ENCODE peak calls at places on chromosomes 2 and 18, in four cellular contexts. Z is head of caudate nucleus; V is activated CD4-positive, CD25-positive, alpha-beta regulatory T cell treated with anti-CD3 and anti-CD28 coated beads, Interleukin-2, amount 50 U/mL, for 72 hours; J is stimulated activated CD4-positive, alpha-beta T cell treated with anti-CD3 and anti-CD28 coated beads, Interleukin-4, amount 100 ng/mL, for 4 hours. U is an unnamed sample.

GRCh38 chr2:174062934-174063333 is 97.8 kb upstream of the SP3 start:
- DNase-seq in V (no peak), Z (no peak), J (no peak), U (no peak)

GRCh38 chr2:65062843-65063242 is 6.6 kb downstream of the CEP68 start:
- DNase-seq in V (no peak), Z (no peak), J (no peak), U (no peak)

GRCh38 chr2:7758065-7758759 is 841.0 kb downstream of the RNF144A start:
- DNase-seq in Z (no peak), J (no peak), V (no peak), U (peak; percentile 85)

GRCh38 chr2:45882707-45883106 is 231.2 kb downstream of the PRKCE start:
- DNase-seq in Z (no peak), V (no peak), J (no peak), U (peak; percentile 63)

GRCh38 chr2:203996692-203997091 is 60.1 kb downstream of the ICOS start:
- DNase-seq in Z (no peak), J (no peak), V (no peak), U (no peak)

GRCh38 chr2:97723156-97724072 is 10.0 kb downstream of the ZAP70 start:
- DNase-seq in V (no peak), J (no peak), Z (no peak), U (no peak)

GRCh38 chr2:178269825-178270224 is 75.5 kb downstream of the OSBPL6 start:
- DNase-seq in Z (no peak), V (no peak), J (no peak), U (no peak)

GRCh38 chr18:13528739-13529392 is 197.5 kb downstream of the FAM210A start:
- DNase-seq in Z (no peak), V (no peak), J (no peak), U (no peak)

GRCh38 chr2:213317929-213318328 is 33.7 kb downstream of the SPAG16 start:
- DNase-seq in V (no peak), J (no peak), Z (no peak), U (no peak)

GRCh38 chr2:26355038-26355995 is 8.7 kb upstream of the ADGRF3 start:
- DNase-seq in Z (peak; percentile 49), J (no peak), V (no peak), U (peak; percentile 74)

GRCh38 chr2:73830871-73831401 is 2.2 kb downstream of the STAMBP start:
- DNase-seq in J (peak; percentile 57), Z (no peak), V (no peak), U (peak; percentile 54)

GRCh38 chr2:118232391-118233255 is 144.4 kb downstream of the INSIG2 start:
- DNase-seq in J (no peak), Z (no peak), V (no peak), U (no peak)

GRCh38 chr2:22944141-22944540 is 440.8 kb upstream of the KLHL29 start:
- DNase-seq in Z (no peak), J (no peak), V (no peak), U (no peak)

GRCh38 chr2:168913171-168913484 is 12.0 kb downstream of the G6PC2 start:
- DNase-seq in V (no peak), J (no peak), Z (no peak), U (no peak)

GRCh38 chr2:231563378-231563961 is 29.2 kb upstream of the TEX44 start:
- DNase-seq in V (no peak), Z (peak; percentile 85), J (no peak), U (peak; percentile 86)

GRCh38 chr2:102872388-102872787 is 110.6 kb downstream of the TMEM182 start:
- DNase-seq in V (no peak), Z (no peak), J (no peak), U (no peak)

GRCh38 chr18:45761512-45762114 is 37.6 kb downstream of the SLC14A1 start:
- DNase-seq in V (no peak), J (no peak), Z (no peak), U (no peak)